ENCODE peak calls at places on chromosomes 3 and 15, in nine cellular contexts. T, N, W, Z, A, D, G, O and F are unnamed samples.

GRCh38 chr15:69081310-69082004 is 67.0 kb downstream of the NOX5 start:
- ATAC-seq in N (no peak), W (peak; percentile 73), Z (peak; percentile 90), A (peak; percentile 89), D (peak; percentile 86), G (no peak), O (no peak), T (no peak), F (peak; percentile 52)

GRCh38 chr3:56677286-56677685 is 5.8 kb downstream of the TASOR start:
- ATAC-seq in D (no peak), W (no peak), Z (no peak), A (no peak), G (no peak), O (no peak), T (no peak), N (no peak), F (no peak)

GRCh38 chr15:90859234-90860131 is 8.9 kb upstream of the FURIN start:
- ATAC-seq in O (no peak), G (no peak), N (peak; percentile 26), T (no peak), D (no peak), A (peak; percentile 18), W (peak; percentile 62), Z (peak; percentile 13), F (no peak)

GRCh38 chr3:79204351-79204750 is 563.4 kb downstream of the ROBO1 start:
- ATAC-seq in Z (no peak), G (no peak), D (no peak), N (no peak), T (no peak), O (no peak), W (no peak), A (no peak), F (no peak)

GRCh38 chr3:155667988-155668387 is 76.9 kb downstream of the PLCH1 start:
- ATAC-seq in T (no peak), A (no peak), W (no peak), O (no peak), N (no peak), G (no peak), Z (peak; percentile 23), D (no peak), F (no peak)

GRCh38 chr3:138009476-138010272 is at the start of gene CLDN18:
- ATAC-seq in A (no peak), W (no peak), T (no peak), G (no peak), Z (no peak), O (no peak), N (no peak), D (no peak), F (no peak)

GRCh38 chr3:42099020-42099765 is 8.0 kb downstream of the TRAK1 start:
- ATAC-seq in D (no peak), A (no peak), O (no peak), W (no peak), G (no peak), N (peak; percentile 38), T (no peak), Z (no peak), F (no peak)

GRCh38 chr3:9071982-9072666 is 108.9 kb upstream of the RAD18 start:
- ATAC-seq in A (peak; percentile 51), T (no peak), N (no peak), G (no peak), O (no peak), D (no peak), W (no peak), Z (peak; percentile 15), F (no peak)

GRCh38 chr3:61537366-61537765 is 24.0 kb upstream of the PTPRG start:
- ATAC-seq in D (no peak), O (no peak), G (no peak), W (peak; percentile 51), Z (no peak), T (no peak), N (no peak), A (peak; percentile 29), F (no peak)

GRCh38 chr15:63111481-63111880 is 10.2 kb upstream of the LACTB start:
- ATAC-seq in W (no peak), N (no peak), T (no peak), D (no peak), G (no peak), Z (no peak), O (peak; percentile 37), A (peak; percentile 16), F (no peak)

GRCh38 chr3:191499307-191500125 is 38.6 kb downstream of the PYDC2 start:
- ATAC-seq in N (no peak), G (no peak), T (no peak), D (peak; percentile 38), O (peak; percentile 23), Z (no peak), W (peak; percentile 53), A (no peak), F (no peak)

GRCh38 chr3:102162251-102162650 is 272.6 kb upstream of the ZPLD1 start:
- ATAC-seq in T (no peak), A (no peak), W (no peak), O (no peak), D (no peak), Z (no peak), N (no peak), G (no peak), F (no peak)

GRCh38 chr3:14016900-14017475 is 107.7 kb downstream of the CHCHD4 start:
- ATAC-seq in A (no peak), Z (no peak), N (peak; percentile 92), G (no peak), O (peak; percentile 97), D (no peak), T (no peak), W (no peak), F (no peak)

GRCh38 chr3:42665050-42665878 is 11.8 kb downstream of the ZBTB47 start:
- ATAC-seq in N (no peak), W (no peak), G (no peak), D (no peak), A (no peak), T (no peak), O (no peak), Z (no peak), F (no peak)

GRCh38 chr3:174951023-174951422 is 91.9 kb downstream of the NAALADL2 start:
- ATAC-seq in D (no peak), Z (no peak), G (no peak), W (peak; percentile 36), A (no peak), T (no peak), O (no peak), N (peak; percentile 48), F (no peak)

GRCh38 chr3:58679974-58680656 is 13.5 kb upstream of the FAM3D start:
- ATAC-seq in N (no peak), W (no peak), A (no peak), D (no peak), G (no peak), Z (no peak), T (no peak), O (peak; percentile 95), F (no peak)

GRCh38 chr3:122235147-122235546 is 51.7 kb downstream of the CASR start:
- ATAC-seq in W (no peak), O (no peak), D (no peak), N (no peak), T (peak; percentile 85), G (no peak), Z (no peak), A (no peak), F (no peak)

GRCh38 chr15:58742424-58743160 is 6.9 kb downstream of the ADAM10 start:
- ATAC-seq in A (peak; percentile 59), D (no peak), W (peak; percentile 92), G (no peak), Z (peak; percentile 51), N (no peak), O (no peak), T (no peak), F (no peak)

GRCh38 chr3:140274429-140274828 is 339.4 kb downstream of the CLSTN2 start:
- ATAC-seq in N (no peak), D (no peak), G (no peak), T (no peak), W (no peak), Z (no peak), O (no peak), A (no peak), F (no peak)

GRCh38 chr3:30597131-30597768 is 9.2 kb upstream of the TGFBR2 start:
- ATAC-seq in N (peak; percentile 79), A (peak; percentile 93), D (peak; percentile 86), G (no peak), T (no peak), Z (peak; percentile 95), O (peak; percentile 98), W (peak; percentile 66), F (peak; percentile 92)

GRCh38 chr3:190996376-190996775 is 133.9 kb upstream of the GMNC start:
- ATAC-seq in Z (no peak), O (no peak), N (no peak), G (no peak), W (peak; percentile 57), D (no peak), T (no peak), A (no peak), F (no peak)

GRCh38 chr3:45639044-45639392 is 44.5 kb downstream of the LIMD1 start:
- ATAC-seq in G (no peak), A (no peak), D (no peak), Z (no peak), W (no peak), T (no peak), O (no peak), N (no peak), F (no peak)

GRCh38 chr3:194772241-194773000 is 86.7 kb downstream of the FAM43A start:
- ATAC-seq in T (no peak), A (no peak), O (no peak), Z (no peak), G (no peak), D (no peak), W (no peak), N (no peak), F (no peak)

GRCh38 chr3:197083486-197083885 is 53.9 kb upstream of the MELTF start:
- ATAC-seq in T (no peak), G (no peak), O (peak; percentile 21), Z (no peak), W (peak; percentile 98), D (no peak), A (peak; percentile 94), N (no peak), F (no peak)

GRCh38 chr15:94008101-94009080 is 223.0 kb upstream of the MCTP2 start:
- ATAC-seq in O (no peak), W (no peak), N (no peak), A (no peak), D (peak; percentile 63), G (no peak), T (no peak), Z (no peak), F (peak; percentile 35)

GRCh38 chr3:114365268-114365667 is 71.4 kb downstream of the TIGIT start:
- ATAC-seq in Z (no peak), W (peak; percentile 15), A (peak; percentile 30), G (no peak), T (no peak), N (no peak), O (no peak), D (peak; percentile 62), F (no peak)